ENCODE peak calls at places on chromosomes 11 and 22, in seven cellular contexts. P is H1, Z is IMR-90, Q is mesenchymal stem cell, Y is neuronal stem cell, L is mesendoderm, J is trophoblast cell. W is an unnamed sample.

GRCh38 chr11:73177380-73178091 is 35.4 kb upstream of the FCHSD2 start:
- DNase-seq in J (no peak), Y (no peak), Q (no peak), P (no peak), Z (no peak), L (no peak), W (no peak)

GRCh38 chr11:64604458-64605247 is 13.6 kb downstream of the SLC22A12 start:
- DNase-seq in P (no peak), Y (no peak), Z (no peak), Q (no peak), L (peak; percentile 46), J (no peak), W (no peak)

GRCh38 chr11:110479445-110480101 is 49.8 kb downstream of the FDX1 start:
- DNase-seq in L (no peak), Y (no peak), Q (peak; percentile 36), J (no peak), P (no peak), Z (peak; percentile 77), W (no peak)

GRCh38 chr11:114412946-114413345 is 12.5 kb downstream of the RBM7 start:
- DNase-seq in J (peak; percentile 44), P (no peak), Y (no peak), Q (no peak), L (no peak), Z (no peak), W (no peak)

GRCh38 chr22:20641919-20642579 is 131.9 kb upstream of the SERPIND1 start:
- DNase-seq in P (no peak), J (no peak), L (no peak), Y (no peak), Q (no peak), Z (no peak), W (no peak)

GRCh38 chr11:18578975-18579598 is 9.4 kb downstream of the UEVLD start:
- DNase-seq in Q (no peak), L (peak; percentile 27), Y (no peak), Z (no peak), P (no peak), J (peak; percentile 67), W (no peak)

GRCh38 chr22:21840236-21840823 is 27.1 kb downstream of the MAPK1 start:
- DNase-seq in J (no peak), Z (no peak), Q (no peak), P (no peak), Y (no peak), L (no peak), W (no peak)

GRCh38 chr11:31956310-31956709 is 134.6 kb upstream of the RCN1 start:
- DNase-seq in Y (no peak), P (no peak), Z (peak; percentile 36), Q (no peak), L (no peak), J (no peak), W (no peak)

GRCh38 chr11:117045196-117045595 is 53.0 kb downstream of the SIK3 start:
- DNase-seq in Y (no peak), L (no peak), Z (peak; percentile 61), P (no peak), Q (peak; percentile 45), J (peak; percentile 55), W (no peak)

GRCh38 chr11:63896071-63896470 is 20.9 kb downstream of the RCOR2 start:
- DNase-seq in Y (no peak), Z (no peak), Q (no peak), L (no peak), P (no peak), J (no peak), W (no peak)

GRCh38 chr11:123261345-123262106 is 66.5 kb upstream of the CLMP start:
- DNase-seq in P (peak; percentile 97), L (peak; percentile 91), Q (peak; percentile 69), J (peak; percentile 98), Y (peak; percentile 69), Z (peak; percentile 67), W (peak; percentile 92)

GRCh38 chr11:95849087-95849825 is 59.0 kb downstream of the CEP57 start:
- DNase-seq in Y (peak; percentile 12), L (peak; percentile 65), P (peak; percentile 48), Q (peak; percentile 76), J (peak; percentile 65), Z (peak; percentile 82), W (peak; percentile 35)

DNA sequence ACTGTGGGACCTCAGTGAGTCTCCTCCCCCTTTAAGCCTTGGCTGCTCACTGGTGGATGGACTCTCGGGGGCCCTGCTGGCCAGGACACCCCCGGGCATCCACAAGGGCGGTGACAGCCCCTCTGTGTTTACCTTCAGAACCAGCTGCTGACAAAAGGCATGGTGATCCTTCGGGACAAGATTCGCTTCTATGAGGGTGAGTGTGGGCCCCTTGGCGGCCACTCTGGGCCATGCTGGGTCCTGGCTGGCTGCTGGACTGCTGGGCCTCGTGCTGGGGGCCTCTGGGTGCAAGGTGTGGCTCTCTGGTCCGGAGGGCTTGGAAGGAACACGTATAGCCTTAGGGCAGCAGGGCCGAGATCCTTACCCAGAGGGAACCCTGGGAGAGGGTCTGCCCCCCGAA is 24.4 kb downstream of the PRR5 start:
- DNase-seq in Q (no peak), J (no peak), P (no peak), L (no peak), Y (no peak), Z (no peak), W (no peak)
- H2AK5ac ChIP-seq in Q (no peak overlapping the region), J (no peak overlapping the region), P (no peak overlapping the region), L (no peak overlapping the region), Y (no peak overlapping the region), Z (no peak overlapping the region), W (no peak overlapping the region)

DNA sequence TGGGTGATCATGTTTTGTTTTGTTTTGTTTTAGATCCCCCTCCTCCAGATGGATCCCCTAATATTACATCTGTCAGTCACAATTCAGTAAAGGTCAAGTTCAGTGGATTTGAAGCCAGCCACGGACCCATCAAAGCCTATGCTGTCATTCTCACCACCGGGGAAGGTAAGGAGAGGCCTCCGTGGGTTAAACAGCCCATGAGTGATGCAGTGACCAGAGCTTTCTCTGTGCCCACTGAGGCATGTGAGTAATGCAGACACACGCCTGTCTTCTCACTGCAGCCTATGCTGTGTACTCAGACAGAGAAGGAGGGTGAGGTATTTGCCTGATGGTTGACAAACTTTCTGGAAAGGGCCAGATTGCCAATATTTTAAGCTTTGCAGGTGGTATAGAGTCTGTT is 73.7 kb upstream of the OR4B1 start:
- DNase-seq in Y (no peak), L (no peak), Z (no peak), J (no peak), P (no peak), Q (no peak), W (no peak)
- H2AK5ac ChIP-seq in Y (no peak overlapping the region), L (no peak overlapping the region), Z (no peak overlapping the region), J (no peak overlapping the region), P (no peak overlapping the region), Q (no peak overlapping the region), W (no peak overlapping the region)

DNA sequence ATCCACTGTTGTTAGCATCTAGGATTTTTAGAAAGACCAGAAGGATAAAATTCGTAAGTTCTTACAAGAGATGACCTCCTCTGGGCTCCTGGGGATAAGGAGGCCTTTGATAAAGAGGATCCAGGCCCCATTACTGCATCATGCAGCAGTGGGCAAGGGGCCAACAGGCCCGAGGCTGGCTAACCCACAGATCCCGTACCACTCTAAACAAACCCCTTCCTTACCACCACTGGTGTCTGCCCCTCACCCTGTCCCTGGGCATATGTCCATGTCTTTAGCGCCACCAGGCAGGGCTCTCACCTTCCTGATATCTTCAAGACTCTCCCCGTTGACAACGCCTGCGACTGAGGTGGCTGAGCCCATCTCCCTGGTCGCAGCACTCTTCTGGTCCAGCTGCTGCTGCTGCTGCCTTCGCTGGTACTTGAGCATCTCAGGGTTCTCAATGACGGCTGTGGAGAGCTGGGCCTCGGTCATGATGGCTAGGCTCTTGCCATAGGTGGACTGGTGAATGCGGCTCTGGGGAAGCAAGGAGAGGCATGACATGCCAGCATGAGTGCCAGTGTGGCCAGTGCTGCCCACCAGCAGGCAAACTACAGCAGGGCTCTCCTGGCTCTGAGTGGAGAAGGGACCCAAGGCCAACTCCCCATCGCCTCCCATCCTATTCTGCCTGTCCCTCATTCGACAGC is 46.2 kb downstream of the HIRA start:
- DNase-seq in Y (no peak), P (no peak), L (no peak), J (no peak), Z (no peak), Q (no peak), W (no peak)
- H2AK5ac ChIP-seq in Y (no peak overlapping the region), P (no peak overlapping the region), L (no peak overlapping the region), J (no peak overlapping the region), Z (no peak overlapping the region), Q (no peak overlapping the region), W (no peak overlapping the region)

GRCh38 chr22:44145544-44145943 is 35.2 kb upstream of the PARVG start:
- DNase-seq in P (no peak), L (no peak), Z (no peak), Y (no peak), J (no peak), Q (no peak), W (no peak)
- H2AK5ac ChIP-seq in P (peak overlapping the region; percentile 43), L (no peak overlapping the region), Z (no peak overlapping the region), Y (peak overlapping the region; percentile 89), J (no peak overlapping the region), Q (no peak overlapping the region), W (no peak overlapping the region)

GRCh38 chr11:79434263-79434662 is 6.6 kb downstream of the TENM4 start:
- DNase-seq in P (no peak), L (no peak), J (no peak), Q (no peak), Y (no peak), Z (peak; percentile 44), W (no peak)
- H2AK5ac ChIP-seq in P (no peak overlapping the region), L (no peak overlapping the region), J (no peak overlapping the region), Q (no peak overlapping the region), Y (no peak overlapping the region), Z (no peak overlapping the region), W (no peak overlapping the region)

DNA sequence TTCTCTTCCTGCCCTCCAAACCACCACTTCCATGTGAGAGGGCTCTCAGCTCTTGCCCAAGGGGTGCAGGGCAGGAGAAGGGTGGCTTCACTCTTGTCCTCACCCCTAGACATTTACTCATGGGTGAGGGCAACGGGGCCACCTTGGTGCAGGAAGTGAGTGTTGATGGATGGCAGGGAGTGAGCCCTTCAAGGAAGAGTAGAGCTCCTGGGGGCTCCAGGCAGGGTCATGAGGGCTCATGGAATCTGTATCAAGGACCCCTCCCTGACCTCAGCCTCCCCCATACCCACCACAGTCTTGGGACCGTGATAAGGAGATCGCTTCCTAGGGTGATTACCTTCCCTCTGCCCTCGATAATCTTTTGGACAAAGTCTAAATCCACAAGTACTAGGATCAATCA is 37.8 kb downstream of the TSPAN18 start:
- DNase-seq in Q (no peak), J (no peak), Y (no peak), P (no peak), Z (no peak), L (no peak), W (peak; percentile 8)
- H2AK5ac ChIP-seq in Q (peak overlapping the region; percentile 6), J (no peak overlapping the region), Y (no peak overlapping the region), P (no peak overlapping the region), Z (peak overlapping the region; percentile 52), L (no peak overlapping the region), W (no peak overlapping the region)

GRCh38 chr11:104694259-104695070 is 203.8 kb downstream of the CASP12 start:
- DNase-seq in L (no peak), J (peak; percentile 85), Q (peak; percentile 89), P (no peak), Y (no peak), Z (peak; percentile 88), W (no peak)

GRCh38 chr11:104691129-104691528 is 207.1 kb downstream of the CASP12 start:
- DNase-seq in Q (no peak), P (no peak), L (no peak), Z (no peak), Y (no peak), J (no peak), W (no peak)

DNA sequence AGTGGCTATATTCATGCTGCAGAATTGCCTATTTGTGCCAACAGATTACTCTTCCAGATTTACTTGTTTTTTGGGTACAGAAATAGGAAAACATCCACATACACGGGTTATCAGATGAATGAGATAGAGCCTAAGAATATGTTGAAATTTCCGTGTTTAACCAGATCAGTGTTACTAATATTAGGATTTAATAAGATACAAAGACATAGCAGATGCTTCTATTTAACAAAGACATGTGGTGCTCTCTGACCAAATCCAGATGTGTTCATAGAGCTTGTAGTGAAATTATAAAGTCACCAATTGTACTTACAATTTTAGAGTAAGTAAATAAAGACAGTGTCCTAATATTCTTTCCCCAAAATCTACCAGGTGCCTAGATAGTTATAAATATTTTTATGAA is 208.0 kb downstream of the CASP12 start:
- DNase-seq in L (no peak), Q (no peak), Z (no peak), J (no peak), Y (no peak), P (no peak), W (no peak)
- H2AK5ac ChIP-seq in L (no peak overlapping the region), Q (no peak overlapping the region), Z (no peak overlapping the region), J (no peak overlapping the region), Y (no peak overlapping the region), P (no peak overlapping the region), W (no peak overlapping the region)